ENCODE peak calls at places on chromosomes 4 and X, in ten cellular contexts. D is GM10248; C is activated CD8-positive, alpha-beta T cell treated with anti-CD3 and anti-CD28 coated beads, Interleukin-2, amount 10 ng/mL, durations not matched to agents 7 days and 5 days; J is MV-4-11; L is H4; B is stimulated activated CD4-positive, alpha-beta T cell treated with anti-CD3 and anti-CD28 coated beads, Interleukin-12 subunit alpha, Interleukin-12 subunit beta, amount 100 ng/mL, for 4 hours; F is neural progenitor cell; Z is tibial artery; K is AG10803; S is A549. Q is an unnamed sample.

GRCh38 chr4:120718979-120719566 is 203.5 kb downstream of the PRDM5 start:
- DNase-seq in F (peak), K (peak), J (peak), Z (no peak), C (peak), L (peak), B (no peak), S (peak), D (no peak), Q (peak)

GRCh38 chrX:123876177-123876576 is 16.3 kb downstream of the XIAP start:
- DNase-seq in S (no peak), C (no peak), Z (no peak), D (no peak), B (no peak), J (no peak), K (no peak), L (no peak), F (no peak), Q (no peak)

GRCh38 chr4:159009521-159009920 is 93.4 kb upstream of the RAPGEF2 start:
- DNase-seq in Z (no peak), L (peak), K (no peak), S (no peak), C (no peak), B (no peak), J (no peak), D (no peak), F (no peak), Q (no peak)

GRCh38 chrX:31166416-31166815 is 94.6 kb upstream of the FTHL17 start:
- DNase-seq in B (no peak), D (no peak), S (no peak), K (no peak), J (no peak), F (no peak), L (no peak), C (no peak), Z (no peak), Q (no peak)

GRCh38 chrX:70453024-70453618 is 8.5 kb downstream of the DLG3 start:
- DNase-seq in B (no peak), K (no peak), Z (no peak), D (no peak), J (no peak), S (no peak), L (no peak), F (no peak), C (no peak), Q (no peak)

GRCh38 chr4:21949073-21949457 is 493 bp upstream of the KCNIP4 start:
- DNase-seq in D (no peak), Z (no peak), K (no peak), B (no peak), C (no peak), J (no peak), S (no peak), L (no peak), F (peak), Q (no peak)

GRCh38 chr4:184510431-184510830 is 36.1 kb upstream of the IRF2 start:
- DNase-seq in Z (no peak), K (no peak), S (no peak), F (no peak), B (no peak), L (no peak), D (no peak), C (no peak), J (peak), Q (no peak)

GRCh38 chrX:103540145-103540544 is 20.9 kb upstream of the RAB40A start:
- DNase-seq in F (no peak), B (no peak), S (no peak), C (no peak), Z (no peak), J (no peak), L (peak), D (no peak), K (peak), Q (no peak)

GRCh38 chr4:97770222-97770621 is 373.1 kb downstream of the STPG2 start:
- DNase-seq in Z (no peak), L (no peak), S (no peak), C (no peak), K (no peak), F (peak), D (no peak), B (no peak), J (no peak), Q (no peak)

GRCh38 chr4:154618708-154619315 is 6.4 kb upstream of the FGG start:
- DNase-seq in F (peak), B (peak), L (peak), J (peak), Z (no peak), C (peak), D (peak), S (peak), K (peak), Q (peak)

GRCh38 chrX:1925053-1925481 is 310.2 kb downstream of the ASMT start:
- DNase-seq in D (no peak), K (peak), L (no peak), Z (no peak), C (no peak), F (peak), S (no peak), B (no peak), J (no peak), Q (no peak)

GRCh38 chrX:42456301-42456700 is 321.7 kb downstream of the PPP1R2C start:
- DNase-seq in S (no peak), K (no peak), Z (no peak), L (no peak), D (no peak), F (no peak), J (no peak), C (no peak), B (no peak), Q (no peak)

GRCh38 chr4:151049430-151049884 is 34.4 kb upstream of the LRBA start:
- DNase-seq in C (no peak), F (peak), Z (no peak), L (no peak), S (no peak), J (no peak), K (no peak), B (no peak), D (no peak), Q (no peak)

GRCh38 chrX:69503228-69503834 is 795 bp upstream of the NALF2 start:
- DNase-seq in B (no peak), D (no peak), C (no peak), S (peak), L (no peak), J (no peak), K (no peak), F (no peak), Z (no peak), Q (peak)

GRCh38 chrX:77597511-77597910 is 150.3 kb downstream of the FGF16 start:
- DNase-seq in D (no peak), C (no peak), Z (no peak), F (no peak), J (no peak), K (no peak), B (no peak), L (no peak), S (no peak), Q (no peak)

GRCh38 chrX:134846042-134846441 is 144.7 kb upstream of the SMIM10 start:
- DNase-seq in J (no peak), Z (no peak), K (no peak), B (no peak), D (no peak), C (no peak), S (no peak), L (no peak), F (no peak), Q (peak)

GRCh38 chr4:15197005-15197404 is 194.7 kb downstream of the CPEB2 start:
- DNase-seq in L (peak), D (no peak), Z (no peak), B (no peak), J (no peak), K (peak), F (peak), C (no peak), S (peak), Q (peak)

GRCh38 chr4:108029731-108030130 is 40.0 kb downstream of the HADH start:
- DNase-seq in L (no peak), J (no peak), D (no peak), F (no peak), S (no peak), B (no peak), C (peak), K (peak), Z (no peak), Q (no peak)

GRCh38 chr4:99847362-99847976 is 30.8 kb downstream of the DAPP1 start:
- DNase-seq in C (peak), L (no peak), D (peak), Z (no peak), J (peak), B (no peak), K (no peak), F (no peak), S (no peak), Q (no peak)

GRCh38 chr4:181863846-181864245 is 379.4 kb upstream of the TENM3 start:
- DNase-seq in S (no peak), C (no peak), D (no peak), J (no peak), F (no peak), B (no peak), Z (no peak), L (no peak), K (peak), Q (no peak)

GRCh38 chrX:149937881-149938426 is 337 bp downstream of the EOLA2 start:
- DNase-seq in C (peak), J (no peak), S (peak), F (peak), Z (peak), K (no peak), B (no peak), L (no peak), D (no peak), Q (peak)

Q was measured in NCI-H82.